ENCODE peak calls at places on chromosomes 1 and 21, in eight cellular contexts. X is hypothalamus; W is SK-N-DZ; O is activated naive CD8-positive, alpha-beta T cell treated with anti-CD3 and anti-CD28 coated beads, Interleukin-2, amount 50 U/mL, for 24 hours; B is activated naive CD4-positive, alpha-beta T cell treated with anti-CD3 and anti-CD28 coated beads, Interleukin-2, amount 50 U/mL, for 16 hours; H is HTR-8/SVneo; D is cardiac fibroblast; V is activated CD8-positive, alpha-beta memory T cell treated with anti-CD3 and anti-CD28 coated beads for 48 hours. N is an unnamed sample.

GRCh38 chr1:179353546-179353945 is 12.2 kb upstream of the AXDND1 start:
- DNase-seq in X (no peak), W (no peak), O (no peak), B (no peak), H (no peak), D (peak; percentile 95), V (no peak), N (no peak)

GRCh38 chr21:37071561-37072238 is 1.2 kb downstream of the PIGP start:
- DNase-seq in X (no peak), W (peak; percentile 56), O (peak; percentile 18), B (no peak), H (peak; percentile 18), D (peak; percentile 86), V (no peak), N (no peak)

GRCh38 chr1:153362187-153362586 is 4.5 kb downstream of the S100A9 start:
- DNase-seq in X (no peak), W (no peak), O (no peak), B (no peak), H (no peak), D (no peak), V (no peak), N (no peak)

GRCh38 chr21:14880922-14881321 is 183.9 kb downstream of the NRIP1 start:
- DNase-seq in X (no peak), W (no peak), O (no peak), B (no peak), H (peak; percentile 57), D (peak; percentile 54), V (no peak), N (peak; percentile 64)

GRCh38 chr1:154767315-154768240 is 102.5 kb downstream of the KCNN3 start:
- DNase-seq in X (peak; percentile 70), W (no peak), O (no peak), B (no peak), H (no peak), D (peak; percentile 56), V (no peak), N (no peak)

GRCh38 chr1:205748398-205749093 is 1.4 kb downstream of the NUCKS1 start:
- DNase-seq in X (no peak), W (peak; percentile 21), O (peak; percentile 20), B (peak; percentile 19), H (no peak), D (peak; percentile 92), V (no peak), N (no peak)

GRCh38 chr1:205493241-205494085 is 11.0 kb upstream of the CDK18 start:
- DNase-seq in X (no peak), W (no peak), O (no peak), B (no peak), H (peak; percentile 75), D (peak; percentile 92), V (no peak), N (no peak)

GRCh38 chr1:35111106-35111505 is 31.9 kb downstream of the ZMYM1 start:
- DNase-seq in X (no peak), W (no peak), O (no peak), B (no peak), H (no peak), D (peak; percentile 39), V (no peak), N (peak; percentile 30)

GRCh38 chr1:40314721-40315238 is 2.3 kb downstream of the COL9A2 start:
- DNase-seq in X (peak; percentile 68), W (no peak), O (no peak), B (no peak), H (no peak), D (no peak), V (no peak), N (no peak)

GRCh38 chr1:3402258-3403010 is 52.0 kb upstream of the ARHGEF16 start:
- DNase-seq in X (no peak), W (no peak), O (no peak), B (no peak), H (no peak), D (no peak), V (no peak), N (no peak)

GRCh38 chr1:63124666-63125191 is 197.6 kb upstream of the FOXD3 start:
- DNase-seq in X (peak; percentile 54), W (no peak), O (no peak), B (no peak), H (no peak), D (peak; percentile 85), V (no peak), N (peak; percentile 47)

GRCh38 chr1:31633117-31633516 is 11.6 kb downstream of the PEF1 start:
- DNase-seq in X (no peak), W (no peak), O (peak; percentile 44), B (no peak), H (no peak), D (no peak), V (peak; percentile 19), N (no peak)

GRCh38 chr1:12229835-12230548 is at the start of gene VPS13D:
- DNase-seq in X (peak; percentile 71), W (peak; percentile 59), O (peak; percentile 92), B (peak; percentile 87), H (peak; percentile 74), D (peak; percentile 82), V (peak; percentile 76), N (no peak)

GRCh38 chr1:162113419-162113818 is 43.9 kb downstream of the NOS1AP start:
- DNase-seq in X (no peak), W (no peak), O (no peak), B (no peak), H (no peak), D (no peak), V (no peak), N (no peak)

GRCh38 chr1:225866061-225866844 is 15.9 kb downstream of the TMEM63A start:
- DNase-seq in X (no peak), W (no peak), O (peak; percentile 71), B (peak; percentile 81), H (no peak), D (peak; percentile 74), V (no peak), N (no peak)

GRCh38 chr1:210313046-210313445 is 15.7 kb upstream of the HHAT start:
- DNase-seq in X (no peak), W (no peak), O (no peak), B (no peak), H (no peak), D (no peak), V (no peak), N (no peak)

GRCh38 chr1:85581138-85581801 is 709 bp downstream of the CCN1 start:
- DNase-seq in X (peak; percentile 35), W (peak; percentile 50), O (peak; percentile 66), B (peak; percentile 47), H (no peak), D (peak; percentile 89), V (no peak), N (no peak)

GRCh38 chr1:53409695-53410094 is 49.5 kb upstream of the DMRTB1 start:
- DNase-seq in X (no peak), W (no peak), O (no peak), B (no peak), H (no peak), D (no peak), V (no peak), N (no peak)

GRCh38 chr1:213572939-213573647 is 414.7 kb upstream of the PROX1 start:
- DNase-seq in X (no peak), W (peak; percentile 42), O (no peak), B (no peak), H (no peak), D (no peak), V (no peak), N (no peak)

GRCh38 chr1:173554541-173555250 is 48.2 kb downstream of the SLC9C2 start:
- DNase-seq in X (no peak), W (no peak), O (no peak), B (no peak), H (no peak), D (no peak), V (no peak), N (no peak)

GRCh38 chr1:16717174-16718108 is 22.9 kb upstream of the RNU1-4 start:
- DNase-seq in X (no peak), W (peak; percentile 10), O (no peak), B (no peak), H (no peak), D (no peak), V (no peak), N (no peak)

GRCh38 chr21:25942145-25942544 is 207.4 kb downstream of the GABPA start:
- DNase-seq in X (no peak), W (no peak), O (no peak), B (no peak), H (no peak), D (peak; percentile 41), V (no peak), N (no peak)

GRCh38 chr1:85313888-85314696 is 37.7 kb upstream of the BCL10 start:
- DNase-seq in X (no peak), W (no peak), O (no peak), B (no peak), H (no peak), D (peak; percentile 94), V (no peak), N (peak; percentile 98)

GRCh38 chr1:54008876-54009275 is 9.1 kb downstream of the LDLRAD1 start:
- DNase-seq in X (no peak), W (no peak), O (no peak), B (no peak), H (no peak), D (no peak), V (no peak), N (no peak)

GRCh38 chr1:207026177-207026576 is 6.4 kb downstream of the C1orf116 start:
- DNase-seq in X (no peak), W (no peak), O (no peak), B (no peak), H (no peak), D (peak; percentile 46), V (no peak), N (no peak)

GRCh38 chr21:35377505-35378090 is 328.5 kb upstream of the RUNX1 start:
- DNase-seq in X (no peak), W (no peak), O (no peak), B (no peak), H (no peak), D (no peak), V (no peak), N (no peak)

GRCh38 chr21:36087362-36088138 is 17.7 kb downstream of the CBR1 start:
- DNase-seq in X (peak; percentile 95), W (no peak), O (no peak), B (no peak), H (no peak), D (no peak), V (no peak), N (no peak)

GRCh38 chr1:228081578-228082259 is 789 bp upstream of the ARF1 start:
- DNase-seq in X (no peak), W (peak; percentile 66), O (peak; percentile 28), B (no peak), H (no peak), D (peak; percentile 16), V (no peak), N (no peak)

GRCh38 chr1:2797741-2798016 is 3.8 kb downstream of the TTC34 start:
- DNase-seq in X (no peak), W (no peak), O (no peak), B (no peak), H (no peak), D (no peak), V (no peak), N (no peak)

GRCh38 chr1:209455133-209455532 is 128.4 kb upstream of the CAMK1G start:
- DNase-seq in X (no peak), W (no peak), O (no peak), B (no peak), H (no peak), D (no peak), V (no peak), N (no peak)

GRCh38 chr1:226482975-226483660 is 65.4 kb upstream of the STUM start:
- DNase-seq in X (no peak), W (peak; percentile 12), O (no peak), B (no peak), H (no peak), D (no peak), V (no peak), N (no peak)

GRCh38 chr1:229155472-229155871 is 115.4 kb upstream of the RAB4A start:
- DNase-seq in X (no peak), W (no peak), O (peak; percentile 32), B (no peak), H (no peak), D (no peak), V (no peak), N (no peak)

GRCh38 chr1:211920141-211920572 is 89.6 kb upstream of the LPGAT1 start:
- DNase-seq in X (no peak), W (no peak), O (no peak), B (no peak), H (no peak), D (peak; percentile 94), V (no peak), N (no peak)

GRCh38 chr1:203324103-203325003 is 19.0 kb downstream of the BTG2 start:
- DNase-seq in X (peak; percentile 49), W (no peak), O (peak; percentile 45), B (peak; percentile 47), H (no peak), D (peak; percentile 38), V (no peak), N (no peak)